ENCODE peak calls at places on chromosome X, in five cellular contexts. H is H9, G is psoas muscle, U is tibial nerve, Q is upper lobe of right lung. F is an unnamed sample.

GRCh38 chrX:132669142-132669541 is 180.3 kb upstream of the MBNL3 start:
- DNase-seq in H (no peak), G (no peak), U (no peak), Q (no peak), F (no peak)

GRCh38 chrX:127577884-127578283 is 474.3 kb downstream of the ACTRT1 start:
- DNase-seq in H (no peak), G (no peak), U (no peak), Q (no peak), F (no peak)

GRCh38 chrX:153884136-153885076 is 1.6 kb downstream of the L1CAM start:
- DNase-seq in H (no peak), G (no peak), U (no peak), Q (no peak), F (no peak)

GRCh38 chrX:70479197-70479969 is 34.7 kb downstream of the DLG3 start:
- DNase-seq in H (no peak), G (no peak), U (no peak), Q (no peak), F (no peak)

GRCh38 chrX:134676440-134676839 is 18.2 kb upstream of the PLAC1 start:
- DNase-seq in H (no peak), G (no peak), U (no peak), Q (no peak), F (no peak)

GRCh38 chrX:108270739-108271396 is 167.4 kb downstream of the COL4A6 start:
- DNase-seq in H (no peak), G (no peak), U (no peak), Q (no peak), F (no peak)

GRCh38 chrX:70279081-70279480 is 2.9 kb upstream of the RAB41 start:
- DNase-seq in H (no peak), G (no peak), U (no peak), Q (no peak), F (no peak)

GRCh38 chrX:3124041-3124440 is 82.8 kb downstream of the ARSF start:
- DNase-seq in H (no peak), G (no peak), U (no peak), Q (no peak), F (no peak)

GRCh38 chrX:48814722-48815121 is 11.6 kb upstream of the ERAS start:
- DNase-seq in H (no peak), G (no peak), U (no peak), Q (no peak), F (no peak)

GRCh38 chrX:16712116-16712824 is at the start of gene CTPS2:
- DNase-seq in H (peak; percentile 73), G (peak; percentile 65), U (peak; percentile 23), Q (peak; percentile 85), F (peak; percentile 60)

GRCh38 chrX:12865359-12865758 is 1.5 kb upstream of the TLR7 start:
- DNase-seq in H (no peak), G (no peak), U (no peak), Q (no peak), F (no peak)

GRCh38 chrX:151974336-151975227 is at the start of gene GABRE:
- DNase-seq in H (peak; percentile 44), G (peak; percentile 68), U (peak; percentile 15), Q (peak; percentile 79), F (no peak)

GRCh38 chrX:124736553-124737240 is 390.3 kb downstream of the SH2D1A start:
- DNase-seq in H (peak; percentile 92), G (no peak), U (no peak), Q (no peak), F (no peak)

GRCh38 chrX:70175338-70175737 is 1.9 kb upstream of the DGAT2L6 start:
- DNase-seq in H (no peak), G (no peak), U (no peak), Q (no peak), F (no peak)

GRCh38 chrX:22399793-22400192 is 127.1 kb downstream of the CBLL2 start:
- DNase-seq in H (no peak), G (no peak), U (no peak), Q (no peak), F (no peak)

GRCh38 chrX:16683007-16683664 is 29.3 kb downstream of the CTPS2 start:
- DNase-seq in H (no peak), G (no peak), U (no peak), Q (no peak), F (no peak)

GRCh38 chrX:78104447-78105176 is 564 bp downstream of the PGK1 start:
- DNase-seq in H (no peak), G (peak; percentile 51), U (no peak), Q (peak; percentile 79), F (no peak)

DNA sequence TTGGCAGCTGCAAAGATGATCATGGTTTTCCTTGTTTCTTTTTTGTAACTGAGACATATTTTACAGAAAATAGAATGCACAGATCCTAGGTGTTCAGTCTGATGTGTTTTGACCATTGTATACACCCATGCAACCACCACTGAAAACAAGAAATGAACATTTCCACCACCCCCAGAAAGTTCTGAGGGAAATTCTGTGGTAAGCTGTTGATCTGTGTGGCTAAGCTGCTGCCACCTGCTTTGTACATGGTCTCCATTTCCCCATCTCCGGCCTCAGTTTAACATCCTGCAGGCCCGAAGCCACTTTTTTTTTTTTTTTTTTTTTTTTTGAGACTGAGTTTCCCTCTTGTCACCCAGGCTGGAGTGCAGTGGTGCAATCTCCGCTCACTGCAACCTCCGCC is 65.3 kb downstream of the NYX start:
- DNase-seq in H (no peak), G (no peak), U (no peak), Q (no peak), F (no peak)
- H3K27ac ChIP-seq in H (no peak overlapping the region), G (no peak overlapping the region), U (no peak overlapping the region), Q (no peak overlapping the region), F (no peak overlapping the region)

GRCh38 chrX:54482839-54483593 is 13.0 kb downstream of the FGD1 start:
- DNase-seq in H (peak; percentile 54), G (no peak), U (no peak), Q (no peak), F (no peak)
- H3K27ac ChIP-seq in H (no peak overlapping the region), G (no peak overlapping the region), U (peak overlapping the region; percentile 30), Q (peak overlapping the region; percentile 55), F (peak overlapping the region; percentile 6)

GRCh38 chrX:103362504-103362903 is 6.2 kb downstream of the TCEAL9 start:
- DNase-seq in H (no peak), G (no peak), U (no peak), Q (no peak), F (no peak)
- H3K27ac ChIP-seq in H (no peak overlapping the region), G (no peak overlapping the region), U (no peak overlapping the region), Q (no peak overlapping the region), F (no peak overlapping the region)

GRCh38 chrX:141439651-141440050 is 144.9 kb downstream of the SPANXA1 start:
- DNase-seq in H (no peak), G (no peak), U (no peak), Q (no peak), F (no peak)

DNA sequence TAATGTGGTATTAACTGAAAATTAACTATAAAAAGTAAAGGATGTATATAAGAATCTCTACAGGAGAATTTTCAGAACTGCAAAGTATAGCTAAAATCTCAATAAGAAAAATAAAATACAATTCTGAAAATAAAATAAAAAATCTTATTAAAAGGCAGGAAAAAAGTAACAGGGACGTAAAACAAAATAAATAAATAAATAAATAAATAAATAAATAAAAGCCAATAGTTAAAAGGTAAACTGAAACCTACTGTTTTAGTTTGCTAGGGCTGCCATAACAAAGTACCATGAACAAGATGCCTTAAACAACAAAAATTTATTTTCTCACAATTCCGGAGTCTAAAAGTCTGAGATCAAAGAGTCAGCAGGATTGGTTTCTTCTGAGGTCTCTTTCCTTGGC is 140.6 kb downstream of the SPANXA1 start:
- DNase-seq in H (no peak), G (no peak), U (no peak), Q (no peak), F (no peak)
- H3K27ac ChIP-seq in H (no peak overlapping the region), G (no peak overlapping the region), U (no peak overlapping the region), Q (no peak overlapping the region), F (no peak overlapping the region)

F was measured in breast epithelium.